ENCODE peak calls at places on chromosome 9, in four cellular contexts. M is CD8-positive, alpha-beta T cell; W is adrenal gland; Z is effector memory CD4-positive, alpha-beta T cell. H is an unnamed sample. For H3K4me1, the result is how much of the 10 kb centered on the place peaks cover.

GRCh38 chr9:87882627-87883026 is at the start of gene SPATA31E1:
- DNase-seq in M (no peak), W (no peak), Z (no peak), H (no peak)

GRCh38 chr9:68507098-68507795 is 33.4 kb downstream of the TMEM252 start:
- DNase-seq in M (no peak), W (no peak), Z (no peak), H (peak)

GRCh38 chr9:89872913-89873707 is 268.3 kb downstream of the GADD45G start:
- DNase-seq in M (no peak), W (peak), Z (no peak), H (no peak)

GRCh38 chr9:135500525-135501260 is at the start of gene MRPS2:
- DNase-seq in M (peak), W (peak), Z (peak), H (peak)

GRCh38 chr9:6552033-6552737 is 93.3 kb downstream of the GLDC start:
- DNase-seq in M (no peak), W (no peak), Z (no peak), H (no peak)

GRCh38 chr9:272251-273213 is 57.9 kb downstream of the DOCK8 start:
- DNase-seq in M (peak), W (no peak), Z (peak), H (no peak)

GRCh38 chr9:98888794-98889495 is 54.8 kb upstream of the COL15A1 start:
- DNase-seq in M (no peak), W (peak), Z (no peak), H (no peak)

GRCh38 chr9:20041717-20042116 is 252.9 kb upstream of the SLC24A2 start:
- DNase-seq in M (no peak), W (no peak), Z (no peak), H (peak)

GRCh38 chr9:123073991-123074422 is 40.5 kb downstream of the GPR21 start:
- DNase-seq in M (no peak), W (no peak), Z (no peak), H (no peak)

GRCh38 chr9:89696780-89697179 is 92.0 kb downstream of the GADD45G start:
- DNase-seq in M (no peak), W (no peak), Z (no peak), H (no peak)

DNA sequence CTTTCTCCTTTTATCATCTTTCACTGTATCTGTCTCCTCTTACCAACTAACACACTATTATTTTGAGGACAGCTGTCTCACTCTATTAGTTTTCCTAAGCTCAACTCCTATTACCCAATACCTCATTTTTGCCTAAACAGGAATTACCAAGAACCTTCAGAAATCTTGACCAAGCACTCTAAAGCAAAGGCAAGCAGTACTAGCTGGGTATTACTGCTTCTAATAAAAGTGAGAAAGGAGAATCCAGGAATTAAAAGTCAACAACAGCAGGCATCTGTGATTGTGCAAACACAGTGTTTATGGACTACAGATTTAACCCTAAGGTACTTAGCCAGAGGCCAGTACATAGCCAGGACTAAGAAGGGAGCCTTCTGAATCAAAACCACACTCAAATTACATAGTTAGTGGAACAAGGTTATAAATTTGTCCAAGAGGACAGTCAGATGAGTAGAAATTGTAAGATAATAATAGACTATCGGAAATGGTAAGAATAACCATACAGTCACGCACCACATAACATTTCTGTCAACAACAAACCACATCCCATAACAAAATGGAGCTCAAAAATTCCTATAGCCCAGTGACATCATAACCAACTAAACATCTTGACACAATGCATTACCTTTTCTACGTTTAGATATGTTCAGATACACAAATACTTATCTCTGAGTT is 8.3 kb downstream of the RFX3 start:
- DNase-seq in M (no peak), W (no peak), Z (no peak), H (no peak)
- H3K4me3 ChIP-seq in M (no peak), W (no peak), Z (no peak), H (no peak)

DNA sequence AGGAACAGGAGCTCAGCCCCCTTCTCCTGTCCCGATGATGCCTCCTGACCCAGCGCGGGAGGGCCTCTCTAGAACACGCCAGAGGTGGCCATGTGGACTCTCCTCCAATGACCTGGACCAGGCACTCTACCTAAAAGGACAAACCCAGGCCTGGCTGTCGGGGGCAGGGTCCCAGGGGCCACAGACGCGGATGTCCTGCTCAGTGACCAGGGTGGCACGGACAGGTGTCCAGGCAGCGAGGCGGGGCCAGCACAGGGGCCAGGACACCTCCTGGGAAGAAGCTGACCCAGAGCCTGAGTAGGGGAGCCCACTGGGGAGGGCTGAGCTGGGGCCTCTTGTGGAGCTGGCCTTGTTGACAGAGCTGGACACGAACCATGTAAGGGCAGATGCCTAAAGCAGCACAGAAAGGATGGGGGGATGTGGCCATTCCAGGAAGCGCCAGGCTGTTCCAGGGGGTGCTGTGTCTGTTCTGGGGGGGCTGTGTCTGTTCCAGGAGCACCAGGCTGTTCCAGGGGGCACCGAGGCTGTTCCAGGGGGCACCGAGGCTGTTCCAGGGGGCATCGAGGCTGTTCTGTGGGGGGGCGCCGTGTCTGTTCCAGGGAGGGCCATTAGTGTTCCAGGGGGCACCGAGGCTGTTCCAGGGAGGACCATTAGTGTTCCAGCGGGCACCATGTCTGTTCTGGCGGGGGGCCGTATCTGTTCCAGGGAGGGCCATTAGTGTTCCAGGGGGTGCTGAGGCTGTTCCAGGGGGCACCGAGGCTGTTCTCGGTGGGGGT is 30.5 kb downstream of the EXD3 start:
- DNase-seq in M (no peak), W (no peak), Z (no peak), H (no peak)
- H3K4me1 ChIP-seq in M (under half), W (under half), Z (under half), H (under half)

DNA sequence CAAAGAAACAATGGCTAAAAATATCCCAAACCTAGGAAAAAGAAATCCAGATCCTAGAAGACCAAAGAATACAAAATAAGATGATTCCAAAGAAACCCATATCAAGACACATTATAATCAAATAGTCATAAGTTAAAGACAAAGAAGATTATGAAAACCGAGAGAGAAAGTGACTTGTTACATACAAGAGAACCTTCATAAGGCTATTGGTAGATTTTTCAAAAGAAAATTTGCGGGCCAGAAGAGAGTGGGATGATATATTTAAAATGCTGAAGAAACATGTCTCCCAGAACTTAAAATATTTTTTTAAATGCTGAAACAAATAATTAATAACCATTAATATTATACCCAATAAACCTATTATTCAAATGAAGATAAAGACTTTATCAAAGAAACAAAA is 687.3 kb downstream of the TLE4 start:
- DNase-seq in M (no peak), W (no peak), Z (no peak), H (no peak)
- H3K4me3 ChIP-seq in M (no peak), W (no peak), Z (no peak), H (no peak)

GRCh38 chr9:35939851-35940250 is 18.1 kb downstream of the OR2S2 start:
- DNase-seq in M (no peak), W (no peak), Z (no peak), H (no peak)
- H3K4me1 ChIP-seq in M (half or more), W (under half), Z (under half), H (under half)

GRCh38 chr9:129111762-129112151 is 542 bp downstream of the PTPA start:
- DNase-seq in M (no peak), W (no peak), Z (no peak), H (peak)
- H3K4me3 ChIP-seq in M (peak), W (peak), Z (peak), H (peak)

GRCh38 chr9:94874316-94874715 is 147.8 kb downstream of the AOPEP start:
- DNase-seq in M (no peak), W (no peak), Z (no peak), H (no peak)

GRCh38 chr9:94870793-94871558 is 144.5 kb downstream of the AOPEP start:
- DNase-seq in M (peak), W (no peak), Z (peak), H (no peak)

GRCh38 chr9:94879230-94879629 is 152.7 kb downstream of the AOPEP start:
- DNase-seq in M (no peak), W (no peak), Z (no peak), H (no peak)

GRCh38 chr9:94872921-94873511 is 146.5 kb downstream of the AOPEP start:
- DNase-seq in M (no peak), W (no peak), Z (no peak), H (no peak)

DNA sequence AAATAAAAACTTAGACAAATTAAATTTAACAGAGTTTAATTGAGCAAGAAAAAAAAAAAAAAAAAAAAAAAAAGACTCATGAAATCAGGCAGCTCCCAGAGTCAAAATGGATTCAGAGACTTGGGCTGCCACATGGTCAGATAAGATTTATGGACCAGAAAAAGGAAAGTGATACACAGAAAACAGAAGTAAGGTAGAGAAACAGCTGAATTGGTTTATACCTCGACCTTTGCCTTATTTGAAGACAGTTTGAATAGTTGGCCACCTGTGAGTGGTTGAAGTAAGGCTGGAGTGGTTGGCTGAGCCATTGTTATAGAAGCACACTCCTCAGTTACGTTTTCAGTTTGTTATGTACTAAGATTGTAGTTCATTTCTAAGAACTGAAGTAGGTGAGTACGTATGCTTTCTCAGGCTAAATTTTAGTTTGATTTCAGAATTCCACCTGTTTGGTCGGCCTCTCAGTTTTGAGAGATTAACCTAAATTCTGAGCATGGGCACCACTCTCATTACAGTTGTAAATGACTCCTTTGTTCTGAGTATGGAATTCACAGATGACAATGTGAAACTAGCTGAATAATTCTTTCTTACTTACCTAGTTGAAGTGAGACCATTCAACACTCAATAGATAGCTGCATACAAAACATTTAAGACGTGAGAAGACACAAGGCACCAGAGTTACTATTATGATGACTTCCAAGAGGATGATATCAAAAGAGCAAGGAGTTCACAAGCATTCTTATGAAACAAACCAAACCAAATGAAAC is 149.0 kb downstream of the AOPEP start:
- DNase-seq in M (no peak), W (no peak), Z (no peak), H (no peak)
- H3K4me1 ChIP-seq in M (under half), W (under half), Z (under half), H (under half)

GRCh38 chr9:110655723-110656641 is 12.6 kb upstream of the MUSK start:
- DNase-seq in M (no peak), W (no peak), Z (no peak), H (no peak)
- H3K4me3 ChIP-seq in M (no peak), W (no peak), Z (no peak), H (no peak)